ENCODE peak calls at places on chromosome 6, in seven cellular contexts. W is IMR-90, N is mesenchymal stem cell, A is left ventricle myocardium inferior, G is psoas muscle, S is lower lobe of right lung, V is cardiac muscle cell. H is an unnamed sample.
A peak's percentile ranks its signal among the peaks of the same experiment; 100 is the strongest.

GRCh38 chr6:154447929-154448328 is 62.6 kb downstream of the CNKSR3 start:
- DNase-seq in S (no peak), G (no peak), W (peak; percentile 55), N (peak; percentile 54), A (no peak), V (peak; percentile 79), H (no peak)

GRCh38 chr6:21228411-21228810 is 365.1 kb upstream of the SOX4 start:
- DNase-seq in A (no peak), N (no peak), V (no peak), S (no peak), W (peak; percentile 47), G (no peak), H (no peak)

GRCh38 chr6:95795927-95796326 is 218.6 kb downstream of the MANEA start:
- DNase-seq in S (no peak), V (no peak), A (no peak), N (no peak), W (no peak), G (no peak), H (no peak)

GRCh38 chr6:138654715-138655634 is 118.6 kb upstream of the CCDC28A start:
- DNase-seq in N (peak; percentile 38), S (no peak), G (no peak), V (peak; percentile 47), W (peak; percentile 15), A (no peak), H (no peak)

GRCh38 chr6:90194371-90194841 is 102.2 kb downstream of the BACH2 start:
- DNase-seq in N (peak; percentile 82), G (no peak), S (no peak), V (no peak), A (no peak), W (peak; percentile 95), H (no peak)

GRCh38 chr6:48016027-48016755 is 94.8 kb downstream of the PTCHD4 start:
- DNase-seq in W (no peak), S (no peak), A (no peak), V (no peak), G (no peak), N (no peak), H (no peak)

GRCh38 chr6:109260126-109260525 is 122.1 kb downstream of the CD164 start:
- DNase-seq in A (no peak), N (no peak), S (no peak), W (peak; percentile 61), G (no peak), V (peak; percentile 21), H (no peak)

GRCh38 chr6:19988555-19988954 is 151.4 kb downstream of the ID4 start:
- DNase-seq in N (peak; percentile 7), V (peak; percentile 24), S (no peak), A (no peak), G (no peak), W (peak; percentile 9), H (no peak)

GRCh38 chr6:24990227-24990843 is 54.6 kb upstream of the RIPOR2 start:
- DNase-seq in V (peak; percentile 65), G (no peak), A (no peak), N (peak; percentile 72), W (peak; percentile 86), S (no peak), H (no peak)

GRCh38 chr6:124961784-124962611 is at the start of gene RNF217:
- DNase-seq in A (peak; percentile 73), S (peak; percentile 79), N (peak; percentile 67), W (peak; percentile 76), G (peak; percentile 85), V (peak; percentile 83), H (peak; percentile 88)

GRCh38 chr6:55694148-55694547 is 115.2 kb upstream of the HMGCLL1 start:
- DNase-seq in S (no peak), N (peak; percentile 89), W (peak; percentile 78), A (peak; percentile 22), G (no peak), V (peak; percentile 82), H (no peak)

GRCh38 chr6:169240591-169241390 is 12.9 kb downstream of the THBS2 start:
- DNase-seq in A (no peak), G (no peak), W (peak; percentile 54), N (no peak), V (no peak), S (no peak), H (peak; percentile 31)

GRCh38 chr6:28736121-28736520 is 187.7 kb downstream of the TRIM27 start:
- DNase-seq in V (no peak), W (no peak), G (no peak), S (no peak), N (no peak), A (no peak), H (no peak)

GRCh38 chr6:39339557-39340555 is 17.4 kb upstream of the KCNK16 start:
- DNase-seq in V (no peak), G (no peak), N (peak; percentile 17), A (no peak), S (peak; percentile 67), W (no peak), H (peak; percentile 63)

GRCh38 chr6:20366082-20366834 is 35.4 kb upstream of the E2F3 start:
- DNase-seq in N (no peak), W (no peak), S (no peak), A (no peak), G (no peak), V (no peak), H (no peak)

GRCh38 chr6:41370488-41371111 is 35.2 kb downstream of the NCR2 start:
- DNase-seq in W (no peak), V (no peak), N (no peak), S (no peak), G (no peak), A (no peak), H (no peak)

GRCh38 chr6:89999995-90000825 is 105.9 kb downstream of the GJA10 start:
- DNase-seq in S (no peak), W (no peak), N (no peak), A (no peak), G (no peak), V (no peak), H (no peak)

GRCh38 chr6:52834481-52834880 is 6.1 kb downstream of the GSTA5 start:
- DNase-seq in V (no peak), N (no peak), W (peak; percentile 18), G (no peak), A (no peak), S (no peak), H (no peak)

GRCh38 chr6:126721581-126722145 is 381.7 kb downstream of the CENPW start:
- DNase-seq in A (no peak), W (peak; percentile 95), V (peak; percentile 83), S (no peak), N (peak; percentile 44), G (no peak), H (no peak)

GRCh38 chr6:14983599-14984296 is 262.1 kb upstream of the JARID2 start:
- DNase-seq in N (peak; percentile 16), W (peak; percentile 36), A (no peak), G (no peak), S (no peak), V (peak; percentile 7), H (no peak)

GRCh38 chr6:37741757-37742400 is 44.2 kb upstream of the MDGA1 start:
- DNase-seq in V (peak; percentile 27), A (peak; percentile 19), W (no peak), S (no peak), N (peak; percentile 34), G (peak; percentile 57), H (no peak)

GRCh38 chr6:159529820-159530405 is 163.1 kb downstream of the SOD2 start:
- DNase-seq in V (no peak), S (no peak), W (no peak), N (no peak), A (peak; percentile 35), G (peak; percentile 61), H (no peak)

GRCh38 chr6:159533016-159533415 is 160.0 kb downstream of the SOD2 start:
- DNase-seq in W (no peak), V (no peak), S (no peak), N (no peak), G (no peak), A (no peak), H (no peak)

GRCh38 chr6:159532155-159532554 is 160.9 kb downstream of the SOD2 start:
- DNase-seq in N (no peak), W (no peak), A (no peak), S (no peak), G (no peak), V (no peak), H (no peak)

GRCh38 chr6:159535629-159536028 is 157.4 kb downstream of the SOD2 start:
- DNase-seq in A (no peak), G (no peak), V (no peak), W (no peak), N (no peak), S (no peak), H (no peak)

GRCh38 chr6:159533568-159533967 is 159.5 kb downstream of the SOD2 start:
- DNase-seq in S (no peak), N (no peak), V (no peak), G (no peak), A (no peak), W (peak; percentile 3), H (no peak)
- H3K36me3 ChIP-seq in S (no peaks in the 10 kb centered on the region), N (no peaks in the 10 kb centered on the region), V (no peaks in the 10 kb centered on the region), G (no peaks in the 10 kb centered on the region), A (no peaks in the 10 kb centered on the region), W (no peaks in the 10 kb centered on the region), H (no peaks in the 10 kb centered on the region)

GRCh38 chr6:16318538-16318937 is 80.2 kb downstream of the GMPR start:
- DNase-seq in A (no peak), W (peak; percentile 90), G (no peak), V (peak; percentile 43), S (no peak), N (peak; percentile 87), H (no peak)
- H3K4me1 ChIP-seq in A (peaks cover 65% of the 10 kb centered on the region), W (peaks cover 24% of the 10 kb centered on the region), G (peaks cover 57% of the 10 kb centered on the region), V (peaks cover 22% of the 10 kb centered on the region), S (peaks cover 53% of the 10 kb centered on the region), N (peaks cover 30% of the 10 kb centered on the region), H (peaks cover 52% of the 10 kb centered on the region)

DNA sequence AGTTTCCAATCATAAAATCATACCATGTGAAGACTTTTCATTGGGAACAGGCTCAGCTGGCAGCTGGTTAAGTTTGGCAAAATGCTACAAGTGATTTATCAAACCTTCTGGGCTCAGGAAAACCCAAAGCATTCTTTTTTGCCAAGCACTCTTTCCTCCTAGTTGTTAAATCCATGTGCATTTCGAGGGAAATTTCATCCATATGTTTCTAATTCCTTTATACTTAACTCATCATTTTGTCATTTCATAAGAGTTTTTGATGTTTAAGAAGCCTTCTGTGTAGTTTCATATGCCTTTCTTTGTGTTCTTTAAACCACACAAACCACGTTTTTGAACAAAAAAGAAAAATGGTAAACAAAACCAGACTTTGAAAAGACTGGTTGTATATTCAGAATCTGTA is 217.7 kb upstream of the PDE10A start:
- DNase-seq in S (no peak), W (peak; percentile 71), G (no peak), N (no peak), V (no peak), A (no peak), H (no peak)
- H3K36me3 ChIP-seq in S (no peaks in the 10 kb centered on the region), W (no peaks in the 10 kb centered on the region), G (no peaks in the 10 kb centered on the region), N (no peaks in the 10 kb centered on the region), V (no peaks in the 10 kb centered on the region), A (no peaks in the 10 kb centered on the region), H (no peaks in the 10 kb centered on the region)

DNA sequence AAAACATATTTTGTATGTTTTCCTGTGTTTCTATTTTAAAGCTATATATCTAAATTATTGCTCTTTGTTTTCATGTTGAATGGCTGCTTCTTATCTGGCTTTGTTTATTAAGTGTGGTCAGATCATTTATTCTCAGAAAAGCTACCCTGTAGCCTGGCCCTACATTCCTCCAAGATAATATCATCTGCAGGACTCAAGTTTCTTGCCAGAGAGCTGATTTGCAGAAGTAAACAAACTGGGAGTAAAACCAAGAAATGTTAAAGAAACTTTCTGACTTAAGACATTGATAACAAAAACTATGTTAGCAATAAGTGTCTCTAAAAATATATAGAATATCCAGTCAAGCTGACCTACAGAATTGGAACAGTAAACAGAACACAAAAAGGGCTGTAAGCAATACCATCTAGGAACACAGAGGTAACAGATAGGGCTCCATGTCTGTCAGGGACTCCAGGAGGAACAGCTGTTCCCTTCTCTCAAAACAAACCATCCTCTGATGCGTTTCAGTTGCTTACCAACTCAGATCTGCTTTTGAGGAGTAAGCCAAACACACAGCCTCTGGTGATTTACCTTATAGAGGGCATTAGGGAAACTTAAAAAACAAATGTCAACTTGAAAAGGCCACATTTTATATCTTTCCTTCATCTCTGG is 17.5 kb upstream of the CEP85L start:
- DNase-seq in N (peak; percentile 85), G (no peak), V (peak; percentile 68), W (peak; percentile 85), A (no peak), S (no peak), H (no peak)
- H3K4me1 ChIP-seq in N (peaks cover 3% of the 10 kb centered on the region), G (peaks cover 49% of the 10 kb centered on the region), V (no peaks in the 10 kb centered on the region), W (peaks cover 9% of the 10 kb centered on the region), A (peaks cover 20% of the 10 kb centered on the region), S (peaks cover 14% of the 10 kb centered on the region), H (no peaks in the 10 kb centered on the region)